ENCODE peak calls at places on chromosomes 3 and 15, in six cellular contexts. Z is K562, Y is H1, E is SK-N-SH, S is HepG2, W is GM12878. Q is an unnamed sample.

GRCh38 chr15:101194246-101195138 is 57.4 kb downstream of the CHSY1 start:
- DNase-seq in Z (no peak), Y (no peak), W (no peak), S (no peak), E (no peak), Q (peak)

GRCh38 chr3:63864008-63864871 is 573 bp downstream of the ATXN7 start:
- DNase-seq in Y (no peak), W (no peak), E (peak), S (no peak), Z (peak), Q (peak)

GRCh38 chr3:129211772-129212171 is 28.1 kb upstream of the CNBP start:
- DNase-seq in Z (peak), S (peak), E (peak), W (no peak), Y (no peak), Q (no peak)

GRCh38 chr3:125634346-125634964 is 39.2 kb upstream of the OSBPL11 start:
- DNase-seq in Y (peak), Z (no peak), S (no peak), W (no peak), E (no peak), Q (no peak)

GRCh38 chr3:16388850-16389411 is 123.9 kb downstream of the OXNAD1 start:
- DNase-seq in S (no peak), E (no peak), Z (no peak), W (no peak), Y (no peak), Q (no peak)

GRCh38 chr3:50154840-50155490 is at the start of gene SEMA3F:
- DNase-seq in E (peak), Z (peak), S (peak), Y (peak), W (no peak), Q (peak)

GRCh38 chr3:63995056-63995576 is 28.2 kb downstream of the PSMD6 start:
- DNase-seq in Y (no peak), S (no peak), W (no peak), E (no peak), Z (no peak), Q (peak)

GRCh38 chr15:73686781-73687256 is 2.6 kb downstream of the CD276 start:
- DNase-seq in Z (peak), W (no peak), S (no peak), Y (no peak), E (no peak), Q (no peak)

GRCh38 chr15:65869954-65870871 is 922 bp downstream of the RAB11A start:
- DNase-seq in E (peak), Y (no peak), Z (peak), W (no peak), S (peak), Q (peak)

GRCh38 chr3:169505577-169506155 is 157.8 kb downstream of the MECOM start:
- DNase-seq in E (no peak), S (peak), W (no peak), Z (no peak), Y (no peak), Q (no peak)

GRCh38 chr3:70108072-70108471 is 108.5 kb downstream of the SAMMSON start:
- DNase-seq in E (peak), Z (peak), W (no peak), S (peak), Y (peak), Q (no peak)

GRCh38 chr15:39079296-39079834 is 501.5 kb upstream of the THBS1 start:
- DNase-seq in Y (no peak), W (no peak), Z (no peak), E (no peak), S (no peak), Q (no peak)

GRCh38 chr15:101562428-101563059 is 73.0 kb upstream of the PCSK6 start:
- DNase-seq in W (no peak), S (no peak), E (no peak), Z (no peak), Y (peak), Q (no peak)

GRCh38 chr3:142086581-142087090 is 62.7 kb downstream of the TFDP2 start:
- DNase-seq in W (no peak), S (peak), E (no peak), Y (no peak), Z (no peak), Q (no peak)

GRCh38 chr3:191795196-191795595 is 334.2 kb downstream of the PYDC2 start:
- DNase-seq in E (no peak), Y (no peak), W (no peak), S (no peak), Z (no peak), Q (no peak)

GRCh38 chr3:71651625-71652024 is 68.1 kb upstream of the FOXP1 start:
- DNase-seq in Y (no peak), S (no peak), E (no peak), W (no peak), Z (no peak), Q (no peak)

GRCh38 chr3:107124885-107125284 is 252.4 kb upstream of the CCDC54 start:
- DNase-seq in W (no peak), Z (no peak), S (no peak), Y (no peak), E (no peak), Q (no peak)

GRCh38 chr3:32309653-32310242 is 71.3 kb downstream of the CMTM8 start:
- DNase-seq in W (peak), Z (no peak), E (no peak), S (no peak), Y (no peak), Q (no peak)

GRCh38 chr15:101169457-101170071 is 82.3 kb downstream of the CHSY1 start:
- DNase-seq in W (no peak), Z (no peak), E (no peak), Y (no peak), S (no peak), Q (no peak)

GRCh38 chr15:97989330-97989729 is 28.8 kb downstream of the ARRDC4 start:
- DNase-seq in Y (no peak), S (no peak), E (no peak), Z (no peak), W (no peak), Q (no peak)

GRCh38 chr15:68383161-68384074 is 48.5 kb downstream of the ITGA11 start:
- DNase-seq in S (peak), W (no peak), Z (peak), E (peak), Y (peak), Q (peak)

GRCh38 chr15:65033659-65034269 is 4.3 kb upstream of the MTFMT start:
- DNase-seq in E (peak), Z (peak), Y (peak), S (peak), W (no peak), Q (no peak)

GRCh38 chr3:50205719-50206276 is 727 bp downstream of the SLC38A3 start:
- DNase-seq in Y (peak), E (peak), W (no peak), S (peak), Z (peak), Q (no peak)

GRCh38 chr3:23743141-23743784 is 62.5 kb upstream of the UBE2E1 start:
- DNase-seq in Z (no peak), E (no peak), S (no peak), W (no peak), Y (peak), Q (no peak)

GRCh38 chr3:5205165-5205941 is 17.8 kb downstream of the EDEM1 start:
- DNase-seq in S (no peak), Y (no peak), Z (no peak), W (peak), E (no peak), Q (no peak)

GRCh38 chr3:187963677-187964385 is 190.1 kb upstream of the LPP start:
- DNase-seq in Z (no peak), S (no peak), E (no peak), Y (no peak), W (no peak), Q (peak)

GRCh38 chr3:138937690-138938055 is 9.3 kb downstream of the FOXL2 start:
- DNase-seq in E (peak), W (no peak), Z (no peak), Y (no peak), S (no peak), Q (no peak)

GRCh38 chr3:18080198-18080689 is 337.8 kb upstream of the TBC1D5 start:
- DNase-seq in Y (no peak), W (no peak), Z (no peak), S (no peak), E (no peak), Q (no peak)

DNA sequence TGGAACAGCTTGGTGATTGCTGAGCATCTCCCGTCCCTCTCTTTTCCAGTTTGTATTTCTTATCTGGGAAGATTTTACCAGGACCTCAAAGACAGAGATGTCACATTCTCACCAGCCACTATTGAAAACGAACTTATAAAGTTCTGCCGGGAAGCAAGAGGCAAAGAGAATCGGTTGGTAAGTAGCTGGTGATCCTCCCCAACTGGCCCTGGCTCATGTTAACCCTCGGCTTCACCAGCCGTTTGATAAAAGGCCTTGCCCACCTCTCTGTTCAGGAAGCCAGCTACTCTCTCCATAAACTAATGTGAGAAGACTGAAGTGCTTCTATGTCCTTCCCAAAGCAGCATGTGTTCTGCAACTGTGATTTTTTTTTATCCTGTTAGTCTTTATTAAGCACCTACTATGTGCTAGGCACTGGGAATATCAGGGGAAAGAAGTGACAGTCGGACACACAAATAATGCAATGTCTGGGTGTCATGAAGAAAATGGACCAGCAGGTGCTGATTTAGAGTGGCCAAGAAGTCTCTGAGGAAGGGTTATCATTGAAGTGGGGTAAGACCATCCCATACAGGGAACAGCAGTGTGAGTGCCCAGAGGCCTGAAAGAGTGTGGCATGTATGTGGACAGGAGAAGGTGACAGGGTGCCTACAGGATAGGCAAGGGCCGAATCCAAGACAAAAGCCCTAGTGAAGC is 1.2 kb downstream of the MANF start:
- DNase-seq in W (no peak), Y (peak), E (no peak), S (no peak), Z (no peak), Q (no peak)
- TF ChIP-seq GABPA in W (no peak), Y (no peak), E (no peak), S (no peak), Z (no peak), Q (no peak)

DNA sequence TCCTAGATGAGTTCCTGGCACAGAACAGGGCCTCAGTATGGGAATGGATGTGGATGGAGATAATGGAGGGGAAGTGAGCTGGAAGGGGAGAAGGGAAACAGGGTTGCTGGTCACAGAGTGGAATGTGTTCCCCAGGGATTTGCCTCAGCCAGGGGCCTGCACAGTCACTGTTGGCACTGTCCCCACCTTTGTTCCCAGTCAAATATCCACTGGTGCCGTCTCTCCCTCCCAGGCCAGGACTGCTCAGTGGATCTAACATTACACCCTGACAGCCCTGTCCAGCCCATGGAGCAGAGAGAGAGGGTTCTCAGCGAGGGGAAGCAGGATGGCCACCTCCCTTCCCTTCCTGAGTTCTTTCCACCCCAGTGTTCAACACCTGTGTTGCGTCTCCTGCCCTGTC is 1.5 kb upstream of the PPP1R2 start:
- DNase-seq in Z (no peak), E (no peak), W (no peak), S (no peak), Y (no peak), Q (no peak)
- TF ChIP-seq GABPA in Z (no peak), E (no peak), W (no peak), S (no peak), Y (no peak), Q (no peak)

GRCh38 chr3:194271459-194272035 is 79.6 kb downstream of the CPN2 start:
- DNase-seq in W (no peak), Y (no peak), E (no peak), S (no peak), Z (no peak), Q (no peak)

GRCh38 chr3:194270627-194271458 is 80.3 kb downstream of the CPN2 start:
- DNase-seq in Y (no peak), S (peak), Z (no peak), E (peak), W (no peak), Q (no peak)

GRCh38 chr3:194267744-194268658 is 83.1 kb downstream of the CPN2 start:
- DNase-seq in S (peak), Y (no peak), W (no peak), Z (no peak), E (no peak), Q (no peak)

GRCh38 chr3:194268659-194269487 is 82.3 kb downstream of the CPN2 start:
- DNase-seq in W (no peak), E (no peak), Y (no peak), Z (no peak), S (no peak), Q (no peak)

GRCh38 chr3:194269610-194270145 is 81.5 kb downstream of the CPN2 start:
- DNase-seq in Z (peak), W (no peak), S (no peak), Y (peak), E (peak), Q (no peak)
- TF ChIP-seq GABPA in Z (peak), W (no peak), S (peak), Y (peak), E (no peak), Q (no peak)

GRCh38 chr3:154176036-154176435 is 54.8 kb downstream of the ARHGEF26 start:
- DNase-seq in Z (no peak), S (no peak), W (no peak), Y (no peak), E (no peak), Q (no peak)
- TF ChIP-seq GABPA in Z (no peak), S (no peak), W (no peak), Y (no peak), E (no peak), Q (no peak)

DNA sequence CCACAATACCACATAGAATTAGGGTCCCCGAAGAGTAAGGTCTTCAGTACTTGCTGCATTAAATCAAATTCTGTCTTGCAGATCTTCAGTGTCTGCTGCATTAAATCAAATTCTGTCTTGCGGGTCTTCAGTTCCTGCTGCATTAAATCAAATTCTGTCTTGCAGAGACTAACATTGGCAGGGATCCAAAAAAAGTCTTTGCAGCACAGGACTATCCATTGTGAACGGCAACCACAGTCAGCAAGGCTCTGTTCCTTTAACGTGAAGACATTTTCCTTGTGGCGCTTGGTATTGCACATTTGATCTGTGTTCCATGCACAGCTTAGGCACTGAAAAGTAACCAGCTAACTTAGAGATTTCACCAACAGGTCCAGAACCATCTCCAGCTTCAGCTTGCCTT is 46.8 kb upstream of the POMGNT2 start:
- DNase-seq in W (no peak), Z (no peak), Y (no peak), E (peak), S (no peak), Q (no peak)
- TF ChIP-seq GABPA in W (no peak), Z (no peak), Y (no peak), E (no peak), S (no peak), Q (no peak)

DNA sequence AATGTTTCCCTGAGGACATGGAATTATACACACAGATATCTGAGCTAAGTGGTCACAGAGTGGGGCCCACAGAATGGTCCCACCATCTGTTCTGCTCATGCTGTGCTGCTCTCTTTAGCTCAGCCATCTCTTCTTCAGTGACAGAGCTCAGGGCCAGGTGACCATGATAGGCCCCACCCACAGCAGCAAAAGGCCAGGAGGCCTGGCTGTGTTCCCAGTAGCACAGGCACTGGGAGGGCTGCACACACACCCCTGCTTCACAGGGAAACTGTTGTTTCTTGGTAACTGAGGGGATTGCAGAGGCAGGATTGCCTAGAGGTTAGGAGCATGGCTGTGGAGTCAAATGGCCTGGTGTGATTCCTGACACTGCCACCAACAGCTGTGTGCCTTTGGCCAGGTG is 4.8 kb upstream of the FBXW12 start:
- DNase-seq in Y (no peak), W (no peak), E (peak), Z (no peak), S (no peak), Q (no peak)
- TF ChIP-seq GABPA in Y (no peak), W (no peak), E (no peak), Z (no peak), S (no peak), Q (no peak)

GRCh38 chr3:98793971-98794370 is 30.8 kb downstream of the ST3GAL6 start:
- DNase-seq in Y (no peak), W (no peak), E (no peak), Z (no peak), S (no peak), Q (no peak)
- TF ChIP-seq GABPA in Y (no peak), W (no peak), E (no peak), Z (no peak), S (no peak), Q (no peak)

DNA sequence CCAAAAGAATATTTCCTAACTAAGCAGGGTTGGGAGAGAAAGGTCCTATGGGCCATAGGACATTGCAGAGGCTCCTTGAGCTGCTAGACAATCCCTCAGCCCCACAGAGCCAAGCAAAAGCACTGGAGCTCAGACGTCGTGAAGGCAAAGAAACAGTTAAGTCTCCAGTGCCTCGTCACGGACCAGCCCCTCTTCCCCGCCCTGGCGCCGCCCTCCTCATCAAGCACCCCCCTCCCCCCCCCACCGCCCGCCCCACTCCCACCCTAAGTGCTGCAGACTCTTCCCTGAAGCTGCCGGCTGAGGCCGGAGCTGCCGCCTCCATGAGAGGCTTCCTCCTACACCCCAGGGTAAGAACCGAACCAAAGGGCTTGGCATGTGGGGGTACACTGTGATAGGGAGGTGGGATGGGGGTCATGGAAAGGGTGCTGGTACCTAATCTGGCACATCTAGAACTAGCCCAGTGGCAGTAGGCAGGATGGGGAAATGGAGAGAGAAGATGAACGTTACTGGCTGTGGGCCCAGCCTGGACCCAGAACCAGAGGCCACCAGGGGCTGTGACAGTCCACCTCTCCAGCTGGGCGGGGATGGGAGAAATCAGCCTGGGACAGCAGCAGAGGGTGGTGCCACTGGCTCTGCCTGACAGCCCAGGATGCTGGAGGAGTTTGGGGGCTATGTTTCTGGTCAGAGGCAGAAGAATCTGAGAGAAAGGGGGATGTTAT is at the start of gene MAP1A:
- DNase-seq in S (no peak), W (no peak), Z (peak), E (peak), Y (peak), Q (no peak)
- TF ChIP-seq GABPA in S (no peak), W (no peak), Z (no peak), E (no peak), Y (no peak), Q (no peak)

GRCh38 chr15:61712124-61712759 is 348.0 kb downstream of the VPS13C start:
- DNase-seq in Z (no peak), S (no peak), Y (no peak), E (no peak), W (no peak), Q (no peak)

GRCh38 chr15:61720197-61720596 is 340.1 kb downstream of the VPS13C start:
- DNase-seq in E (no peak), Y (no peak), W (no peak), Z (no peak), S (no peak), Q (no peak)

DNA sequence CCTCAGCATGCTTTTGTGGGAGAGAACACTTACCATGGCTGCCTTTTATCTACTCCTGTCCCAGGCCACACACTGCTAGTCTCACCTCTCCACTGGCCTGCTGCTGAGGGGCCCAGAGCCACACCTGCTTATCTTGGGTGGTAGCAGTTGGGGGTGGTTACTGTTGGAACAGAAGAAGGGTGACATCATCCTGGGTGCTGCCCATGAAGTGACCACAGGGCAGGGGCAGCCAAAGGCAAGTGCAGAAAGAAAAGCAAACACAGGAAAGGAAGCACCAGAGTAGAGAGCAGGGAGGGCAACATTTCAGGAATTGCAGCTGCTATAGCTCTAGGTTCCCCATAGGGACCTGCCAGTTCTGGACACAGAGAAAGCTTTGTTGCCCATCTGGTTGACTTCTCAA is 345.2 kb downstream of the VPS13C start:
- DNase-seq in E (no peak), S (no peak), Y (no peak), Z (no peak), W (no peak), Q (no peak)
- TF ChIP-seq GABPA in E (no peak), S (no peak), Y (no peak), Z (no peak), W (no peak), Q (no peak)